ENCODE peak calls at places on chromosomes 13 and 19, in seven cellular contexts. I is suprapubic skin; V is CD8-positive, alpha-beta T cell; C is heart right ventricle; O is astrocyte of the spinal cord; H is GM12878; N is body of pancreas. A is an unnamed sample.

GRCh38 chr13:60001892-60002291 is 161.8 kb downstream of the DIAPH3 start:
- DNase-seq in V (no peak), C (no peak), O (no peak), N (no peak), I (no peak), H (no peak), A (no peak)

GRCh38 chr19:56566904-56567273 is 379 bp upstream of the ZNF470 start:
- DNase-seq in C (peak), O (no peak), N (peak), H (no peak), I (peak), V (peak), A (no peak)

GRCh38 chr19:2428027-2428690 is 773 bp upstream of the TIMM13 start:
- DNase-seq in C (no peak), O (no peak), V (no peak), I (no peak), H (no peak), N (peak), A (no peak)

GRCh38 chr13:27953671-27954405 is 15.3 kb downstream of the CDX2 start:
- DNase-seq in O (peak), N (peak), C (peak), I (peak), V (peak), H (no peak), A (peak)

GRCh38 chr19:17129377-17129776 is 53.8 kb downstream of the MYO9B start:
- DNase-seq in V (no peak), C (no peak), I (no peak), O (no peak), H (no peak), N (no peak), A (no peak)

GRCh38 chr13:76852991-76853390 is 33.2 kb downstream of the KCTD12 start:
- DNase-seq in I (no peak), H (no peak), O (peak), C (no peak), V (no peak), N (no peak), A (peak)

GRCh38 chr19:46579286-46579944 is 21.7 kb upstream of the CALM3 start:
- DNase-seq in V (peak), C (no peak), H (no peak), N (no peak), O (no peak), I (no peak), A (no peak)

GRCh38 chr13:99298056-99298455 is 9.1 kb downstream of the GPR183 start:
- DNase-seq in V (no peak), H (no peak), O (no peak), I (no peak), N (no peak), C (no peak), A (no peak)

GRCh38 chr19:51082641-51083040 is at the start of gene KLK14:
- DNase-seq in H (no peak), O (no peak), C (no peak), I (peak), V (no peak), N (no peak), A (no peak)

GRCh38 chr19:45473366-45474190 is 5.8 kb downstream of the FOSB start:
- DNase-seq in H (no peak), O (peak), I (peak), C (no peak), N (no peak), V (no peak), A (no peak)

GRCh38 chr13:34469212-34469983 is 472.7 kb upstream of the NBEA start:
- DNase-seq in H (no peak), C (no peak), I (no peak), O (peak), V (no peak), N (no peak), A (peak)

GRCh38 chr13:83780201-83780600 is 102.1 kb downstream of the SLITRK1 start:
- DNase-seq in I (no peak), C (no peak), N (peak), H (no peak), O (peak), V (no peak), A (peak)

GRCh38 chr13:48006396-48006795 is 5.3 kb upstream of the SUCLA2 start:
- DNase-seq in H (no peak), O (no peak), C (no peak), V (no peak), N (no peak), I (no peak), A (peak)

GRCh38 chr13:46039421-46040036 is 13.0 kb downstream of the ZC3H13 start:
- DNase-seq in H (no peak), C (no peak), V (no peak), I (no peak), N (no peak), O (no peak), A (no peak)

GRCh38 chr19:46328079-46328478 is 18.8 kb upstream of the PPP5C start:
- DNase-seq in V (no peak), O (no peak), H (no peak), I (no peak), C (no peak), N (no peak), A (no peak)

GRCh38 chr19:3073159-3073563 is 10.9 kb upstream of the TLE5 start:
- DNase-seq in O (no peak), N (no peak), H (no peak), I (no peak), V (no peak), C (no peak), A (peak)

GRCh38 chr13:24407844-24408243 is 98.5 kb downstream of the C1QTNF9 start:
- DNase-seq in O (no peak), H (no peak), N (no peak), C (no peak), V (no peak), I (no peak), A (no peak)

GRCh38 chr19:45355402-45355801 is 14.9 kb downstream of the KLC3 start:
- DNase-seq in O (no peak), N (no peak), V (no peak), H (no peak), I (no peak), C (no peak), A (no peak)

GRCh38 chr19:49830766-49831165 is 12.7 kb downstream of the MED25 start:
- DNase-seq in N (no peak), C (no peak), O (no peak), H (no peak), V (no peak), I (no peak), A (no peak)

GRCh38 chr13:41356788-41357187 is 45.7 kb downstream of the NAA16 start:
- DNase-seq in V (peak), O (no peak), N (no peak), I (no peak), H (no peak), C (no peak), A (peak)

GRCh38 chr13:97962887-97963286 is 9.4 kb downstream of the IPO5 start:
- DNase-seq in H (no peak), C (no peak), O (no peak), I (no peak), N (no peak), V (no peak), A (no peak)

GRCh38 chr13:60282708-60283107 is 114.3 kb upstream of the TDRD3 start:
- DNase-seq in C (no peak), O (no peak), N (no peak), H (no peak), I (no peak), V (no peak), A (no peak)

GRCh38 chr19:49400034-49400433 is 12.0 kb downstream of the KASH5 start:
- DNase-seq in V (no peak), C (no peak), O (no peak), N (no peak), I (no peak), H (no peak), A (no peak)

GRCh38 chr13:29810145-29810742 is 40.2 kb downstream of the UBL3 start:
- DNase-seq in C (no peak), H (no peak), I (no peak), O (no peak), V (no peak), N (no peak), A (no peak)

GRCh38 chr19:6576869-6577281 is 14.1 kb downstream of the CD70 start:
- DNase-seq in N (no peak), H (no peak), I (no peak), O (no peak), C (no peak), V (no peak), A (no peak)

GRCh38 chr19:51921949-51922348 is 5.3 kb upstream of the ZNF613 start:
- DNase-seq in H (no peak), C (no peak), O (peak), V (no peak), N (no peak), I (no peak), A (no peak)

GRCh38 chr19:45862564-45863334 is at the start of gene SYMPK:
- DNase-seq in H (peak), N (peak), V (peak), O (peak), C (peak), I (peak), A (peak)

GRCh38 chr19:56765107-56765506 is 75.4 kb downstream of the PEG3 start:
- DNase-seq in O (no peak), N (peak), C (peak), V (no peak), I (no peak), H (no peak), A (no peak)

GRCh38 chr19:46442808-46443450 is 14.2 kb upstream of the PNMA8C start:
- DNase-seq in O (peak), I (no peak), V (no peak), N (peak), C (no peak), H (no peak), A (peak)

DNA sequence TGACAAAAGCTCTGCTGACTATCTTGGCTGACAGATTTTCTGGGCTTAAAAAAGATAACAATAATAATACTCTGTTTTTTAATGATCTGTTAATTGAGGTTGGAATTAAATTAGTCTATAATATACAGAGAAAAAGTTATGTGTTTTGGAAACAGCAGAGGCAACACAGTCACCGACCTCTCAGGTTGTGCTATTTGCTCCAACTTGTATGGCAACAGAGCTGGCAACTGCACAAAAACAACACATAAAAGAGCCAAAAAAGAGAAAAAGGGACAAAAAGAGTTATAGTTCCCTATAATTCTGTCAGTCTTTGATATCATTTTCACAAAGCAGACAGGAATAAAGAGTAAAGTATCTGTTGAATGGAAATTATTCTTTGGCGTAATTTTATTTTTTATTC is 102.3 kb upstream of the POSTN start:
- DNase-seq in C (no peak), O (peak), V (no peak), I (no peak), H (no peak), N (no peak), A (peak)
- TF ChIP-seq CTCF in C (no peak), O (no peak), V (no peak), I (no peak), H (no peak), N (no peak), A (no peak)

GRCh38 chr13:50990540-50991506 is 81.2 kb downstream of the RNASEH2B start:
- DNase-seq in O (peak), I (no peak), C (peak), N (no peak), V (no peak), H (no peak), A (peak)
- H3K4me3 ChIP-seq in O (peak), I (no peak), C (no peak), N (no peak), V (no peak), H (no peak), A (peak)

DNA sequence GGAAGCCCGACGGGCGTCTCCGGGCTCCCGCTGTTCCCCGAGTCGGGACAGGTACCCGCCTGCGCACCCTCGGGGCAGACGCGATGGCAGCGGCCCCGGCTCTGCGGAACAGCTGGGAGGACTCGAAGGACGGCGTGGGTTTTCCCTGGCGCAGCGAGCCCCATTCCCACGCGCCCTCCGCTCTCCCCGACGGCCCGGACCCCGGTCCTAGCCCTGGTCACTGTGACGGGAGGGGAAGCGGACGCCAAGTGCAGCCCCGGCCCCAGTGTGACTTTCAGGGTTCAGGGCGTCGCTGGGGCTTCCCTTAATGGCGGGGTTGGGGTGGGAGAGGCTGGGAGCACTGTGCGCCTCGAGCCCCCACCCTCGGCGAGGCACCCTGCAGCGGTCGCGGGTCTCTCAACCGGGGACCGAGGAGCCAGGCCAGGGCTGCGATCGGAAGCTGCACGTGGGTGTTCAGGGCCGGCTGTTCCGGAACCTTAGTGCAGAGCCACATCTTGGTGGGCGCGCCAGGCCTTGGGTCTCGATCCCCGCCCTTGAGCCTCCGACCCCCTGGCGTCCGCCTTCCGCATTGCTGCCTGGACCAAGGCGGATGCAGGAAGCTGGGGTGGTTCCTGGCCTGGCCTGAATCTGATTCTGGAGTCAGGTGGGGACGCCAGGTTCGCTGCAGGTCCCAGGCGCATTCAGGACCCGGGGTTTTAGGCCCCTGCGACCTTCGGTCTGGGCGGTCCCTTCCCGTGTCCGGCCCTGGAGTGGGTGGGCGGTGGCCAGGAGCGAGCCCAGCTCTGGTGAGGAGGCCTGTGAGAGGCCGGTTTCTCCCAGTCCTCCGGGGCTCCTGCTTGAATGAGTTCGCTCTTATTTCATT is 3.5 kb downstream of the LGALS7B start:
- DNase-seq in V (peak), I (peak), C (no peak), N (no peak), H (no peak), O (peak), A (peak)
- TF ChIP-seq CTCF in V (no peak), I (peak), C (peak), N (no peak), H (peak), O (peak), A (peak)

DNA sequence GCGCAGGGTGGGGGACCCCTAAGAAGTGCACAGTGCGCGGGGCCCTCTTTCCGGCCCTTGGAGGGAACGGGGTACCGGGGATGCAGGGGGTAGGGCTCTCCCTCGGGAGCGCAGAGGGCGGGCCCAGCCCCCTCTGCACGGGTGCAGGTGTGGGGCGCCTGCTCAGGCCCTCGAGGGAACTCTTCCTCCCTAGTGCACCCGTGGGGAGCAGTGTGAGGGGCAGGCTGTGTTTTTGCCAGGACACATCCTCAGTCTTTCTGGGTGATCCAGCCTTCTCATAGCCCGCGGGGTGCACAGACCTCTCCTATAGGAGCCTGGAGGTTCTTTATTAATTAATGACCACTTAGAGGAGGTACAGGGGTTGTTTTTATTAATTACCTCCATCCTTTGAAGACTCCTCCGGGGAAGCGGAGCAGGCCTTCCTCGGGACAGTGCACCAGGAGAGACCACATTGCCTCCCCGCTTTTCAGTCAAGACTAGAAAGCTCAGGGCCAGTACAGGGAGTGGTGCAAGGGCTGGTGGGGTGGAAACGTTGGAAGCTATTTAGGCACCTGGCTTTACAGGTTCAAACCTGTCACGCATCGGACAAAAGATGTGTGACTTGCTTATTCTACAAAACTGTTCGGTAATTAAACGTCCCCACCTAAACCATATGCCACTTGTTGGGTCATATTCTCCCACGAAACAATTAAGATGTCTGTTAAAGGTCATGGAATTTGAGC is 598 bp upstream of the GJB6 start:
- DNase-seq in C (no peak), V (no peak), N (no peak), I (no peak), H (no peak), O (no peak), A (no peak)
- H3K4me3 ChIP-seq in C (peak), V (peak), N (no peak), I (peak), H (no peak), O (no peak), A (no peak)

GRCh38 chr19:54882758-54883157 is 8.7 kb downstream of the FCAR start:
- DNase-seq in H (peak), O (no peak), C (no peak), N (no peak), I (no peak), V (no peak), A (no peak)
- TF ChIP-seq CTCF in H (peak), O (no peak), C (no peak), N (no peak), I (no peak), V (no peak), A (no peak)

GRCh38 chr13:21061077-21061945 is at the start of gene LATS2:
- DNase-seq in H (peak), V (peak), C (peak), O (peak), N (peak), I (peak), A (peak)

GRCh38 chr13:21055511-21056045 is 5.8 kb downstream of the LATS2 start:
- DNase-seq in O (no peak), H (no peak), V (no peak), I (no peak), C (no peak), N (no peak), A (no peak)

GRCh38 chr13:21060063-21060826 is 1.1 kb downstream of the LATS2 start:
- DNase-seq in V (no peak), H (no peak), O (peak), C (peak), N (peak), I (peak), A (peak)

GRCh38 chr13:21060827-21061076 is 634 bp downstream of the LATS2 start:
- DNase-seq in V (no peak), O (no peak), H (no peak), N (no peak), C (peak), I (no peak), A (no peak)

DNA sequence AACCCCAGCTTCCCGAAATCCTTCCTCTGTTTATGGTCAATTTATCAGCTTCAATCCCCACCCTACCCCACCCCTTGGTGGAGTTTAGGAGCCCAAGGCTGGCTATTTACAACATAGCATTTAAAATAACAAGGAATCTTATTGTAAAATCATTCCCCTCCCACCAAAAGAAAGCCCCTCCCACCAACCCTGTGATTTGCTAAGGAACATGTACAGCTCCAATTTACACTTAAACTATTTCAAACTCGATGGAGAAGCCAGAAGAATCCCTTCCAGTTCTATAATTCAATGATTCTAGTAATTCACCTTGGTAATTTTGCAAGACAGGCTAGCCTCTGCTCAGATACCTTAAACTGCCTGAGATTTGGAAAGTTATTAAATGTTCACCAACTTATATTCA is 3.0 kb downstream of the LATS2 start:
- DNase-seq in N (no peak), V (no peak), H (no peak), O (no peak), C (no peak), I (no peak), A (no peak)
- H3K4me3 ChIP-seq in N (no peak), V (no peak), H (no peak), O (no peak), C (no peak), I (no peak), A (peak)

DNA sequence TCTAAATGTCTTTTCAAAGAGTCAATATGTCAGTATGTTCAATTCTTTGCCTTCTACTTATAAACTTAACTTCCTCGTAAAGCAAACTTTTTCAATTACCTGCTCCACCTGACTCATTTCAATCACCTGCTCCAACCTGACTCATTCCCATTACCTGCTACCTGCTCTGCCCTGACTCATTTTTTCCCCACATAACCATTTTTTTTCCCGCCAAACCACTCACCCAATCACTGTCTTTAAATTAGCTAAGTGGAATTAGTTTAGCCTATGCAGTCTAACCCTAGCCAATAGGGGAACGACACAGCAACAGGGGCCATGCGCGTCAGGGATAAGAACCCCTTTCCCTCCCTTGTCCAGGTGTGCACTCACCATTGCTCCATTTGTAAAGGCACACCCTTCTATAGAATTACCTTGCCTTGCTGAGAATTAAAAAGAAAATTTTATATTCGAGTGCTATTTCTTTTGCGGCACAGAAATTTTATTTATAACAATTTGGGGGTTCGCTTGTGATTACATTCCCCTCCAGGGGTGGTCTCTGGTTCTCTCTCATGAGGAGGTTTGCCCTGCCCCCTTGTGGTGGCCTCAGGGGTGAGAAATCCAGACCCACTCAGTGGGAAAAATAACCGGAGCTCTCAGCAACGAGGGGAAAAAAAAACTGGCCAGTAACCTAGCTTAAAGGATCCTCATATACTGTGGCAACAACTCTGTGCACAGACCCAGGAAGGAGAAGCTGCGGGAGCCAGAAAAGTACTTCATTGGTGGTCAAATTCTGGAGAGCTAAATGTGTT is 193.1 kb downstream of the ZNF486 start:
- DNase-seq in V (no peak), H (no peak), C (no peak), I (no peak), O (no peak), N (peak), A (no peak)
- TF ChIP-seq CTCF in V (no peak), H (no peak), C (peak), I (no peak), O (no peak), N (peak), A (no peak)

GRCh38 chr19:1360126-1360817 is 23.4 kb upstream of the NDUFS7 start:
- DNase-seq in C (no peak), H (no peak), V (no peak), N (no peak), O (peak), I (no peak), A (no peak)
- H3K4me3 ChIP-seq in C (no peak), H (no peak), V (no peak), N (no peak), O (no peak), I (peak), A (no peak)

A was measured in fibroblast of pulmonary artery.